ENCODE peak calls at places on chromosomes 12 and 14, in six cellular contexts. Y is IMR-90, H is mesenchymal stem cell, N is H9, F is H1, A is trophoblast cell. U is an unnamed sample.

GRCh38 chr12:25670076-25671055 is 117.3 kb upstream of the LMNTD1 start:
- DNase-seq in N (no peak), A (no peak), Y (peak), F (no peak), H (no peak), U (no peak)

GRCh38 chr14:100621806-100622205 is 34.6 kb upstream of the BEGAIN start:
- DNase-seq in N (no peak), A (no peak), Y (no peak), F (no peak), H (no peak), U (no peak)

GRCh38 chr12:2589381-2589780 is 205.4 kb upstream of the FKBP4 start:
- DNase-seq in N (no peak), Y (no peak), A (peak), F (no peak), H (no peak), U (no peak)

GRCh38 chr14:35235840-35236239 is 56.3 kb upstream of the PSMA6 start:
- DNase-seq in H (no peak), A (no peak), N (no peak), F (no peak), Y (no peak), U (no peak)

GRCh38 chr12:111154180-111154579 is 214.7 kb downstream of the PHETA1 start:
- DNase-seq in A (no peak), F (no peak), N (peak), H (no peak), Y (no peak), U (no peak)

GRCh38 chr12:41189395-41190251 is 1.5 kb downstream of the PDZRN4 start:
- DNase-seq in F (peak), N (peak), H (peak), Y (no peak), A (no peak), U (peak)

GRCh38 chr12:86179855-86180254 is 76.3 kb downstream of the MGAT4C start:
- DNase-seq in F (no peak), N (no peak), A (no peak), H (no peak), Y (no peak), U (no peak)

GRCh38 chr12:64450711-64451486 is 1.0 kb upstream of the TBK1 start:
- DNase-seq in N (no peak), H (peak), A (no peak), Y (peak), F (no peak), U (peak)

GRCh38 chr14:75010472-75010871 is 7.8 kb downstream of the EIF2B2 start:
- DNase-seq in N (no peak), A (no peak), H (no peak), F (no peak), Y (no peak), U (no peak)

GRCh38 chr12:118187746-118188390 is 51.9 kb downstream of the PEBP1 start:
- DNase-seq in A (peak), F (no peak), Y (no peak), H (no peak), N (no peak), U (no peak)

GRCh38 chr12:14958361-14959125 is 2.9 kb downstream of the ARHGDIB start:
- DNase-seq in F (no peak), A (no peak), N (no peak), H (no peak), Y (no peak), U (no peak)

GRCh38 chr14:74574706-74575105 is 37.3 kb downstream of the LTBP2 start:
- DNase-seq in A (no peak), Y (peak), N (no peak), H (no peak), F (no peak), U (no peak)

GRCh38 chr12:27382126-27382795 is 49.6 kb downstream of the BMAL2 start:
- DNase-seq in A (no peak), N (no peak), Y (no peak), F (no peak), H (peak), U (no peak)

DNA sequence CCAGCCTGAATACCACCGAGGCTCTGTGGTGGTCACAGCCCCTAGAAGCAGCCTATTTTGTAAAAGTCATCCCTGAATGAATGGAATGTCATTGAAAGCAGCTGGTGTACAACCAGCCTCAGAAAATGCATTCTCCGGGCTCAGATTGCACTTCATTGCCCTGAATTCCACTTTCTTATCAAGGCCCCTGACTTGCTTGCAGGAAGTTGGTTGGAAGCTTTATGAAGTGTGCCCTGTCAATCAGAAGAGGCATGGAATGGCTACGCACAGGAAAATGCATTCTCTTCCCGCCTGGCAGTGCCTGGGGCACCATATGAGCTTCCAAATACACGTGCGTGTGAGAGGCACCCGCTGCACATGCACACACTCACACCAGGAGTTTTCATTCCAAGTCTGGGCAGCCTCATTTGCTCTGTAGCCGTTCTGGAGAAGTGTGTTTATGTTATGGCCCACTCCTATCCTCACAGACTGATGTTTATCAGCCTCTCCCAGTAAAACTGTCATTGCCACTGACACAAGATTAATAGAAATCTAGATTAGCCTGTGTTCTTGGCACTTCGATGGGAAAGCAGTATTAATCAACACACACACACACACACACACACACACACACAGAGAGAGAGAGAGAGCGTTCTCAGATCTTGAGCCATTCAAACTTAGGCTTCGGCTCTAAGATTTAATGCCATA is 63.9 kb downstream of the NUAK1 start:
- DNase-seq in A (no peak), N (no peak), F (no peak), H (peak), Y (peak), U (peak)
- H3K14ac ChIP-seq in A (no peak), N (no peak), F (no peak), H (no peak), Y (peak), U (no peak)

GRCh38 chr12:93092559-93092945 is 163.5 kb upstream of the EEA1 start:
- DNase-seq in F (no peak), N (no peak), Y (no peak), H (no peak), A (no peak), U (no peak)
- H3K14ac ChIP-seq in F (no peak), N (no peak), Y (peak), H (no peak), A (no peak), U (no peak)

GRCh38 chr14:77853919-77854318 is 54.0 kb downstream of the ADCK1 start:
- DNase-seq in Y (no peak), A (no peak), N (no peak), H (no peak), F (no peak), U (no peak)
- H3K14ac ChIP-seq in Y (no peak), A (no peak), N (no peak), H (no peak), F (no peak), U (no peak)

DNA sequence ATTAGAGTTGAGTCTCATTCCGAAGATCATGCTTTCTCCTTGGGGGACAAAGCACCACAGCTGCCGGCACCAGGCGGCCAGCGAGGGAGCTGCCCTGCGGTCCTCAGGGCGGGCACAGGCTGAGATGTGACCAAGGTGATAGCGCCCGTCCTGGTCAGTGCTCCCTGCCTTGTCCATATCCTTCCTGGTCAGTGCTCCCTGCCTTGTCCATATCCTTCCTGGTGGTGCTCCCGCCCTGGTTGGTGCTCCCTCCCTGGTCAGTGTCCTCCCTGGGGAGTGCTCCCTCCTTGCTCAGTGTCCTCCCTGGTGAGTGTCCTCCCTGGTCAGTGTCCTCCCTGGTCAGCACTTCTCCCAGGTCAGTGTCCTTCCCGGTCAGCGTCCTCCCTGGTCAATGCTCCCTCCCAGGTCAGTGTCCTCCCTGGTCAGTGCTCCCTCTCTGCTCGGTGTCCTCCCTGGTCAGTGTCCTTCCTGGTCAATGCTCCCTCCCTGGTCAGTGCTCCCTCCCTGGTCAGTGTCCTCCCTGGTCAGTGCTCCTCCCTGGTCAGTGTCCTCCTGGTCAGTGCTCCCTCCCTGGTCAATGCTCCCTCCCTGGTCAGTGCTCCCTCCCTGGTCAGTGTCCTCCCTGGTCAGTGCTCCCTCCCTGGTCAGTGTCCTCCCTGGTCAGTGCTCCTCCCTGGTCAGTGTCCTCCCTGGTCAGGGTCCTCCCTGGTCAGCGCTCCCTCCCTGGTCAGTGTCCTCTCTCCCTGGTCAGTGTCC is 92.2 kb downstream of the ADGRD1 start:
- DNase-seq in H (no peak), A (no peak), F (no peak), N (no peak), Y (no peak), U (no peak)
- H3K14ac ChIP-seq in H (no peak), A (no peak), F (no peak), N (no peak), Y (no peak), U (peak)

DNA sequence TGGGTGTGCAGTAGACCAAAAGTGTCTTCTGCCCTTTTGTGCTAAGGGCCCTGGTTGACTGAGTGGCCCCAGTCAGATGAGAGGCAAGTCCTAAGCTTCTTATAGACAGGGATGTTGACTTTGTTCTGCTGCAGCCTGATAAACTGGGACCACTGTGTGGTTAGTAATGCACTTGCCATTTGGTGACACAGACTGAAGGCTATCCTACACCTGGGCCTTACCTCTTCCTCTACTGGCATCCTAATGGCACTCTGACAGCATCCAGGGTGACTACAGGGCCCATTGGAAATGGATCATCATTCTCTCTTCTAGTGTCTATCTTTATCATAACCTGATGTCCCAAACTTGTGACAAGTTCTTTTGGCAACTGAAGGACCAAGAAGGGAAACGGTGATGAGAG is 3.3 kb downstream of the SDR39U1 start:
- DNase-seq in Y (no peak), A (no peak), H (no peak), N (no peak), F (no peak), U (no peak)
- H3K14ac ChIP-seq in Y (no peak), A (no peak), H (no peak), N (no peak), F (no peak), U (no peak)

GRCh38 chr12:102567031-102567985 is 86.9 kb upstream of the IGF1 start:
- DNase-seq in F (no peak), H (peak), A (peak), N (no peak), Y (peak), U (no peak)
- H3K14ac ChIP-seq in F (no peak), H (no peak), A (peak), N (no peak), Y (peak), U (no peak)

DNA sequence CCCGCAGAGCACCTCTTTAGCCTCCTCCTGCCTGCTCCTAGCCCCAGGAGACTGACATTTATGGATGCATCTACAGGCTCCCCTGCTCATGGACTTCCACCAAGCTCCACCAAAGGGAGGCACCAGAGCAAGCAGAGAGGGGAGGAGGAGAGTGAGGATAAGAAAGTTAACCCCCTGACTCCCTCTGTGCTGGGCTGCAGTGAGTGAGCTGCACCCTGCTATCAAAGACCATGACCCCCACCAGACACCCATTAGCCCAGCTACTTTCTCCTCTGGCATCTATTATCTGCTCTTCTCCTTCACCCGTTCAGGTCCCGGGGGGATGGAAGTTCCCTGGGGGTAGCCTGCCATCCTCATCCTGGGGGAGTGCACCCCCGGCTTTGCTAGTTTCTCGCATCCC is 45.4 kb downstream of the FOXN3 start:
- DNase-seq in Y (no peak), F (no peak), H (no peak), N (peak), A (no peak), U (no peak)
- H3K14ac ChIP-seq in Y (peak), F (no peak), H (no peak), N (no peak), A (no peak), U (no peak)